ENCODE peak calls at places on chromosomes 13 and 19, in seven cellular contexts. B, V, D, A, K, U and Z are unnamed samples.

GRCh38 chr19:31913103-31913710 is 432.2 kb upstream of the ZNF507 start:
- DNase-seq in K (no peak), B (no peak), D (no peak), V (no peak), A (no peak), U (peak; percentile 5), Z (no peak)

GRCh38 chr13:23630349-23631093 is 60.3 kb downstream of the TNFRSF19 start:
- DNase-seq in B (no peak), A (no peak), V (no peak), D (no peak), K (peak; percentile 28), U (no peak), Z (no peak)

GRCh38 chr13:96781141-96781540 is 213.1 kb downstream of the OXGR1 start:
- DNase-seq in A (no peak), B (no peak), U (no peak), K (no peak), D (no peak), V (no peak), Z (no peak)

GRCh38 chr13:43848250-43848649 is 31.3 kb downstream of the CCDC122 start:
- DNase-seq in A (peak; percentile 32), B (peak; percentile 21), K (peak; percentile 15), D (no peak), V (no peak), U (no peak), Z (no peak)

GRCh38 chr19:15231256-15231655 is 992 bp downstream of the EPHX3 start:
- DNase-seq in A (no peak), U (no peak), B (no peak), D (no peak), K (no peak), V (no peak), Z (no peak)

GRCh38 chr13:97283888-97284287 is 61.8 kb downstream of the MBNL2 start:
- DNase-seq in U (no peak), B (no peak), D (no peak), V (no peak), A (no peak), K (no peak), Z (no peak)

GRCh38 chr19:31112158-31112557 is 237.1 kb downstream of the TSHZ3 start:
- DNase-seq in D (no peak), U (no peak), B (no peak), A (no peak), K (no peak), V (no peak), Z (no peak)

GRCh38 chr19:40663712-40664692 is 26.4 kb downstream of the NUMBL start:
- DNase-seq in B (no peak), D (peak; percentile 43), A (no peak), U (no peak), K (peak; percentile 21), V (no peak), Z (peak; percentile 53)

GRCh38 chr19:17765069-17765618 is 13.9 kb downstream of the FCHO1 start:
- DNase-seq in B (no peak), K (no peak), V (no peak), A (no peak), U (no peak), D (peak; percentile 60), Z (no peak)

GRCh38 chr13:30654430-30654829 is 36.7 kb downstream of the USPL1 start:
- DNase-seq in B (no peak), A (no peak), K (no peak), D (no peak), U (no peak), V (no peak), Z (no peak)

GRCh38 chr19:22595918-22596341 is 38.2 kb upstream of the ZNF492 start:
- DNase-seq in U (no peak), D (no peak), B (no peak), V (no peak), K (no peak), A (no peak), Z (no peak)

GRCh38 chr19:17909017-17909732 is 23.6 kb upstream of the CCDC124 start:
- DNase-seq in D (no peak), A (peak; percentile 2), V (no peak), K (no peak), U (no peak), B (no peak), Z (no peak)

GRCh38 chr19:43313711-43314495 is 39.6 kb upstream of the CD177 start:
- DNase-seq in K (no peak), V (no peak), A (no peak), D (no peak), B (no peak), U (no peak), Z (no peak)

GRCh38 chr13:108060111-108060510 is 155.2 kb downstream of the LIG4 start:
- DNase-seq in A (no peak), V (no peak), U (no peak), K (no peak), B (no peak), D (no peak), Z (no peak)

GRCh38 chr13:45063261-45063870 is 56.9 kb upstream of the GTF2F2 start:
- DNase-seq in K (peak; percentile 21), D (no peak), U (no peak), V (no peak), B (no peak), A (peak; percentile 55), Z (no peak)

GRCh38 chr13:40536443-40537113 is 129.9 kb downstream of the FOXO1 start:
- DNase-seq in U (no peak), B (no peak), A (no peak), D (no peak), K (no peak), V (no peak), Z (no peak)

GRCh38 chr13:99125335-99125915 is 75.2 kb upstream of the UBAC2 start:
- DNase-seq in U (no peak), B (no peak), K (no peak), D (no peak), A (no peak), V (no peak), Z (no peak)

GRCh38 chr19:19280561-19280960 is 7.5 kb upstream of the TM6SF2 start:
- DNase-seq in K (no peak), D (no peak), B (no peak), U (no peak), V (no peak), A (no peak), Z (no peak)

GRCh38 chr19:19860756-19861390 is 4.8 kb upstream of the ZNF253 start:
- DNase-seq in V (no peak), D (peak; percentile 81), B (no peak), A (no peak), U (peak; percentile 86), K (no peak), Z (peak; percentile 18)

GRCh38 chr13:34086281-34086680 is 268.3 kb downstream of the RFC3 start:
- DNase-seq in B (no peak), U (no peak), K (no peak), D (no peak), V (no peak), A (no peak), Z (peak; percentile 26)

GRCh38 chr13:36074659-36075058 is 56.5 kb downstream of the DCLK1 start:
- DNase-seq in K (no peak), B (no peak), V (no peak), A (peak; percentile 29), D (no peak), U (no peak), Z (no peak)

GRCh38 chr19:815775-816499 is 5.8 kb downstream of the PLPPR3 start:
- DNase-seq in A (no peak), U (no peak), D (no peak), K (no peak), V (no peak), B (no peak), Z (no peak)

GRCh38 chr13:63910406-63910957 is 2494.8 kb upstream of the PCDH20 start:
- DNase-seq in D (no peak), K (peak; percentile 2), B (no peak), A (peak; percentile 45), U (no peak), V (no peak), Z (no peak)

GRCh38 chr13:62205273-62205672 is 789.6 kb upstream of the PCDH20 start:
- DNase-seq in U (no peak), K (no peak), D (no peak), B (no peak), A (no peak), V (no peak), Z (no peak)

GRCh38 chr19:29396925-29397324 is 128.9 kb upstream of the VSTM2B start:
- DNase-seq in U (no peak), D (no peak), K (no peak), A (no peak), B (no peak), V (no peak), Z (no peak)

GRCh38 chr19:37583340-37583739 is 11.3 kb downstream of the ZNF571 start:
- DNase-seq in V (no peak), K (no peak), U (no peak), A (no peak), D (no peak), B (no peak), Z (no peak)
- TF ChIP-seq CTCF in V (no peak), K (no peak), U (no peak), A (no peak), D (no peak), B (no peak), Z (no peak)

GRCh38 chr13:52067237-52067636 is 42.7 kb downstream of the UTP14C start:
- DNase-seq in K (no peak), A (peak; percentile 8), B (no peak), V (no peak), D (no peak), U (peak; percentile 2), Z (no peak)

GRCh38 chr13:52070929-52071523 is 46.5 kb downstream of the UTP14C start:
- DNase-seq in V (peak; percentile 10), K (peak; percentile 27), A (peak; percentile 24), U (no peak), D (no peak), B (no peak), Z (peak; percentile 30)
- TF ChIP-seq CTCF in V (no peak), K (peak; percentile 39), A (no peak), U (peak; percentile 30), D (no peak), B (no peak), Z (no peak)

GRCh38 chr13:104206450-104207044 is 1140.3 kb upstream of the SLC10A2 start:
- DNase-seq in B (no peak), A (no peak), V (no peak), U (no peak), D (no peak), K (no peak), Z (no peak)
- TF ChIP-seq CTCF in B (no peak), A (no peak), V (no peak), U (no peak), D (no peak), K (no peak), Z (no peak)

GRCh38 chr13:66623129-66623528 is 607.0 kb downstream of the PCDH9 start:
- DNase-seq in B (no peak), K (no peak), U (no peak), V (no peak), A (no peak), D (no peak), Z (no peak)

GRCh38 chr13:66612983-66613382 is 617.2 kb downstream of the PCDH9 start:
- DNase-seq in U (no peak), B (no peak), K (no peak), A (no peak), D (no peak), V (no peak), Z (no peak)

GRCh38 chr13:66624302-66624701 is 605.8 kb downstream of the PCDH9 start:
- DNase-seq in U (no peak), A (no peak), B (no peak), D (no peak), K (no peak), V (no peak), Z (no peak)

GRCh38 chr13:66617786-66618185 is 612.4 kb downstream of the PCDH9 start:
- DNase-seq in B (no peak), U (no peak), V (no peak), D (no peak), A (no peak), K (no peak), Z (no peak)

GRCh38 chr13:66618702-66619101 is 611.4 kb downstream of the PCDH9 start:
- DNase-seq in A (peak; percentile 55), K (no peak), D (no peak), B (peak; percentile 11), U (peak; percentile 10), V (peak; percentile 12), Z (peak; percentile 8)
- TF ChIP-seq CTCF in A (peak; percentile 59), K (peak; percentile 39), D (peak; percentile 64), B (peak; percentile 69), U (peak; percentile 55), V (peak; percentile 24), Z (no peak)